ENCODE peak calls at places on chromosomes 6 and 20, in five cellular contexts. F is transverse colon, S is PC-3, N is astrocyte of the cerebellum, H is fibroblast of the aortic adventitia. X is an unnamed sample.

GRCh38 chr6:148747493-148748160 is 797 bp downstream of the UST start:
- DNase-seq in F (peak), N (no peak), S (peak), H (peak), X (peak)

GRCh38 chr6:79257381-79258205 is 23.1 kb upstream of the HMGN3 start:
- DNase-seq in H (peak), F (no peak), N (no peak), S (peak), X (no peak)

GRCh38 chr20:32354592-32355416 is 3.3 kb upstream of the ASXL1 start:
- DNase-seq in H (peak), F (no peak), N (no peak), S (peak), X (peak)

GRCh38 chr6:72042088-72042487 is 155.7 kb downstream of the RIMS1 start:
- DNase-seq in S (peak), H (peak), N (no peak), F (no peak), X (peak)

GRCh38 chr20:37991506-37992302 is 41.6 kb downstream of the TTI1 start:
- DNase-seq in S (no peak), F (no peak), H (no peak), N (no peak), X (peak)

GRCh38 chr6:136812174-136812573 is 10.2 kb upstream of the PEX7 start:
- DNase-seq in H (peak), S (no peak), F (no peak), N (no peak), X (no peak)

GRCh38 chr6:13357551-13358075 is 29.3 kb upstream of the TBC1D7 start:
- DNase-seq in N (peak), F (no peak), S (no peak), H (peak), X (peak)

GRCh38 chr6:71852951-71853350 is 33.4 kb upstream of the RIMS1 start:
- DNase-seq in N (no peak), H (no peak), S (no peak), F (no peak), X (no peak)

GRCh38 chr20:46362931-46363872 is 43.2 kb downstream of the ELMO2 start:
- DNase-seq in S (no peak), H (no peak), F (no peak), N (no peak), X (peak)

GRCh38 chr20:32432277-32432676 is 74.1 kb downstream of the ASXL1 start:
- DNase-seq in F (no peak), S (no peak), H (no peak), N (no peak), X (no peak)

GRCh38 chr6:112443118-112443641 is 96.0 kb downstream of the RFPL4B start:
- DNase-seq in F (no peak), S (no peak), H (peak), N (peak), X (no peak)

GRCh38 chr6:145731432-145731831 is 3.9 kb downstream of the EPM2A start:
- DNase-seq in N (no peak), S (no peak), H (peak), F (no peak), X (no peak)

GRCh38 chr6:149860834-149861602 is 3.1 kb downstream of the LRP11 start:
- DNase-seq in F (no peak), S (no peak), N (no peak), H (no peak), X (no peak)

GRCh38 chr6:11711994-11712698 is 66.5 kb downstream of the ADTRP start:
- DNase-seq in S (no peak), N (no peak), F (no peak), H (no peak), X (peak)

GRCh38 chr6:127300411-127300810 is 33.7 kb downstream of the RNF146 start:
- DNase-seq in H (peak), N (peak), F (no peak), S (peak), X (no peak)

GRCh38 chr20:19981091-19981490 is 36.1 kb upstream of the NAA20 start:
- DNase-seq in N (no peak), F (no peak), S (peak), H (peak), X (no peak)

GRCh38 chr6:149694926-149695325 is 23.0 kb downstream of the LATS1 start:
- DNase-seq in H (no peak), N (no peak), F (no peak), S (no peak), X (no peak)

GRCh38 chr6:143782517-143782916 is 60.6 kb upstream of the LTV1 start:
- DNase-seq in S (no peak), N (no peak), H (no peak), F (no peak), X (no peak)

GRCh38 chr20:49247792-49248191 is 28.6 kb downstream of the DDX27 start:
- DNase-seq in S (no peak), H (no peak), F (no peak), N (no peak), X (no peak)

DNA sequence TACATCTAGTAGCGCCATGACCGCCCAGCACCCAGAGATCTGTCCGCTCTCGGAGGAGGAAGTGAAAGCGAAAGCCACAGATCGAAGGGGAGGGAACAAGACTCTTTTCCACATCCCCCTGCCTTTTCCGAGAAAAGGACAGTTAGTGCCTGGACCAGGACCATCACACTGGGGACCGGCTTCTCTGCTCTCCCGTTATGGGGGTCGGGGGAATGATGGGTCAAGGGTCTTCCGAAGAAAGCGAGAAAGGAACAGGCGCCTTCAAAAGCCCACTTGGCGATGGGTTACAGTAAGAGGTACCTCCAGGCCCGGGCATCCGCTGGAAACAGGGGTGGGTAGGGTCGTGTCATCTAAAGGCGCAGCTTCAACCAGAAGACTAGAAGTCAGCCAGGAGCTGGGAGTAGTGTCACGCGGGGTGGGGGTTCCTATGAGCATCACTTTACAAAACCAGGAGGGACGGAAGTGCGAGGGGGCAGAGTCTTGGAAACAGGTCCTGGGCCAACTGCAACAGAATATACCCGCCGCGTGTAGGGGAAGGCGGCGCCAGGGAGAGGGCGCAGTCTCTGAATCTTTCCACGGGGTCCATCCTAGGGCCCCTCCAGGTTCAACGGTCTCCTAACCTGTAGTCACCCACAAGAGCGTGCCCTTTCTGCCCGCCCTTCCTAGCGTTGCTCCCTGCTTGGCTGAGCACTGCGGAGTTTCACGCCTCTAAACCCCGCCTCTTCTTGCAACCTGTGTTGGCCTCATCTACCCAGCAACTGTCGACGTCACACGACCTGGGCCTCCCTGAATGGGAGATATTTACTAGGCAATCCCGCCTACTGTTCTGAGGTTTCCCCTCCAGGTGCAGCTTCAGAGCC is at the start of gene PSMB8:
- DNase-seq in H (peak), N (peak), S (peak), F (peak), X (peak)
- TF ChIP-seq CTCF in H (peak), N (peak), S (peak), F (no peak), X (no peak)

DNA sequence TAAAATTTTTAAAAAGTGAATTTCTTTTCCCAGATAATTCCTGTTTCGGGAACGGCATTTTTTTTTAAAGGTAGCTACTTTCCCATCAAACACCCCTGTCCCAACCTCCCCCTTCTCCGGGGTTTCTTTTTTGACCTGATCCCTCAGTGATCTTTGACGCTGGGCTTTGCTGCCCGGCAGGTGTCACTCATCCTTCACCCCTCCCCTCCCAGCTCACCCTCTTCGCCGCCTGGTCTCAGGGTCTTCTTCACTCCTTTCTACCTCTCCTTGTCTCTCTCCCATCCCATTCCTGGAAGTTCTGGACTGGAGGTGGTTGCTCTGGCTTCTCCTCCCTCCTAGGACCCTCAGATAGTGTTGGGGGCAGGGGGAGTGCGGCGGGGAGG is 329 bp upstream of the GPR6 start:
- DNase-seq in S (no peak), H (no peak), F (no peak), N (no peak), X (no peak)
- H3K4me3 ChIP-seq in S (no peak), H (no peak), F (no peak), N (no peak), X (no peak)

GRCh38 chr6:160979063-160979708 is 12.4 kb upstream of the MAP3K4 start:
- DNase-seq in N (no peak), H (peak), F (no peak), S (no peak), X (no peak)
- TF ChIP-seq CTCF in N (no peak), H (peak), F (no peak), S (no peak), X (no peak)

GRCh38 chr6:142570221-142570671 is 268.4 kb downstream of the ADGRG6 start:
- DNase-seq in F (no peak), H (peak), N (peak), S (peak), X (peak)

GRCh38 chr6:142566628-142567396 is 265.0 kb downstream of the ADGRG6 start:
- DNase-seq in N (peak), H (peak), S (peak), F (peak), X (peak)

GRCh38 chr6:142568857-142569597 is 267.2 kb downstream of the ADGRG6 start:
- DNase-seq in N (no peak), F (no peak), H (peak), S (no peak), X (peak)

GRCh38 chr6:142567476-142567875 is 265.7 kb downstream of the ADGRG6 start:
- DNase-seq in S (no peak), N (no peak), H (no peak), F (no peak), X (no peak)

GRCh38 chr6:142569676-142570075 is 267.9 kb downstream of the ADGRG6 start:
- DNase-seq in F (no peak), N (no peak), S (no peak), H (peak), X (peak)
- H3K4me3 ChIP-seq in F (no peak), N (no peak), S (no peak), H (no peak), X (no peak)

DNA sequence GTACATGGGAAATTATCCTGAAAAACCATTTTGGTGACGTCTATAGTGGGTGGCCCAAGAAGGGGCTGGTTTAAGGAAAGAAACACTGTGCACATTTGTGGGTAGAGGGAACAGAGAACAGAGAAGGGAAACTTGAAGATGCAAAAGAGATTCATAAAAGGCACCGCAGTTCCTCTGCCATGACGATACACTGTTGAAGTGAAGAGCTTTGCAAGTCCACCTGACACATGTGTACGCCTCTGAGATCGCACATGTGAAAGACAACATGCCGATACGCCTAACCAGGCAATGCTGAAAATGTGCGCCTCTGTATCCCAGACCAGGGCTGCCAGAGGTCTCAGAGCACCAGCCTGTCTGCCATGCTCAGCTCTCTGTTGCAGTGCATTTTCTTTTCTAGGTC is 180.9 kb downstream of the KIF16B start:
- DNase-seq in H (no peak), N (no peak), F (no peak), S (no peak), X (peak)
- TF ChIP-seq CTCF in H (no peak), N (no peak), F (no peak), S (no peak), X (no peak)

GRCh38 chr6:363909-364308 is 27.6 kb upstream of the IRF4 start:
- DNase-seq in S (no peak), H (no peak), F (no peak), N (no peak), X (no peak)

GRCh38 chr6:366389-366788 is 25.2 kb upstream of the IRF4 start:
- DNase-seq in N (no peak), H (no peak), S (no peak), F (no peak), X (no peak)

GRCh38 chr6:366972-367794 is 24.4 kb upstream of the IRF4 start:
- DNase-seq in S (no peak), F (no peak), H (no peak), N (no peak), X (no peak)

GRCh38 chr6:364609-365540 is 26.7 kb upstream of the IRF4 start:
- DNase-seq in H (no peak), S (no peak), N (no peak), F (no peak), X (peak)

GRCh38 chr6:365835-366234 is 25.7 kb upstream of the IRF4 start:
- DNase-seq in F (no peak), N (no peak), H (no peak), S (no peak), X (no peak)
- H3K4me3 ChIP-seq in F (no peak), N (no peak), H (no peak), S (no peak), X (no peak)

DNA sequence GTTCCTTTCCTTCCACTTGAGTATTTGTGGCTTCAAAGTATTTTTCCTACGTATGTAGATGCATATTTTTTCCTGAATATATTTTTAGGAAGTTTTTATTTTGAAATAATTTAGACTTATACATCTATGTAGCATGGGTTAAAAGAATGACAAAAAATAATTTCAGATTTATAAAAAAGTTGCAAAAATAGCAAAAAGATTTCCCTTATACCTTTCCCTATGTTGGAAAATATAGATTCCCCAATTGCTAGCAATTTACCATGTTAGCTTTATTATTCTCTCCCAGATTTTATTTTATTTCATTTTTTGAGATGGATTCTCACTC is 69.8 kb downstream of the SCAND1 start:
- DNase-seq in S (no peak), F (no peak), N (no peak), H (no peak), X (no peak)
- TF ChIP-seq CTCF in S (no peak), F (no peak), N (no peak), H (no peak), X (no peak)

DNA sequence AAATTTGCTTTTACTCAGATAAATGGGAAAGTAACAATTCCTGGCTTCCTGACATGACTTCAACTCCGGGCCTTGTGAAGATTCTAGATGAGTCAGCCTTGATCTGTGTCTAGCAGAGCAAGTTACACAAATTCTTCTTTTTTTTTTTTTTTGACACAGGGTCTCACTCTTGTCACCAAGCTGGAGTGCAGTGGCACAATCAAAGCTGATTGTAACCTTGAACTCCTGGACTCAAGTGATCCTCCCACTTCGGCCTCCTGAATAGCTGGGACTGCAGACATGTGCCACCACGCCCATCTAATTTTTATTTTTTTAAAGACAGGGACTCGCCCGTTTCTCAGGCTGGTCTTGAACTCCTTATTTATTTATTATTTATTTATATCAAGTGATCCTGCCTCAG is 7.3 kb upstream of the ARHGAP18 start:
- DNase-seq in N (no peak), H (peak), F (no peak), S (peak), X (no peak)
- H3K4me3 ChIP-seq in N (no peak), H (no peak), F (no peak), S (no peak), X (no peak)